ENCODE peak calls at places on chromosomes 6 and 20, in six cellular contexts. T, P, J, V, W and L are unnamed samples.

GRCh38 chr20:35697696-35698297 is 1.4 kb downstream of the NFS1 start:
- DNase-seq in P (no peak), T (no peak), J (no peak), W (no peak), V (no peak), L (no peak)

GRCh38 chr6:72422126-72422680 is 199.7 kb upstream of the KCNQ5 start:
- DNase-seq in T (peak; percentile 53), V (no peak), J (no peak), W (peak; percentile 99), P (no peak), L (no peak)

GRCh38 chr6:40997256-40997957 is 41.6 kb downstream of the UNC5CL start:
- DNase-seq in J (peak; percentile 88), V (peak; percentile 82), W (peak; percentile 9), T (peak; percentile 78), P (peak; percentile 88), L (peak; percentile 63)

GRCh38 chr6:148432405-148433195 is 90.0 kb downstream of the SASH1 start:
- DNase-seq in T (no peak), V (no peak), J (no peak), P (no peak), W (no peak), L (no peak)

GRCh38 chr6:39422273-39422672 is 99.8 kb upstream of the KCNK16 start:
- DNase-seq in V (no peak), T (no peak), J (no peak), W (no peak), P (no peak), L (no peak)

GRCh38 chr20:50339196-50339901 is 148.7 kb downstream of the CEBPB start:
- DNase-seq in W (no peak), P (no peak), J (peak; percentile 62), T (peak; percentile 69), V (no peak), L (no peak)

GRCh38 chr20:10637062-10637559 is 36.7 kb downstream of the JAG1 start:
- DNase-seq in P (no peak), T (peak; percentile 77), V (no peak), J (no peak), W (no peak), L (no peak)

GRCh38 chr6:89144358-89145041 is 1.4 kb upstream of the PM20D2 start:
- DNase-seq in P (no peak), V (no peak), T (no peak), W (no peak), J (no peak), L (no peak)

GRCh38 chr6:31627690-31628287 is 7.3 kb downstream of the PRRC2A start:
- DNase-seq in W (no peak), P (no peak), J (no peak), V (no peak), T (no peak), L (no peak)

GRCh38 chr6:157034433-157035230 is 257.5 kb downstream of the ARID1B start:
- DNase-seq in T (peak; percentile 72), J (peak; percentile 61), W (peak; percentile 74), P (no peak), V (no peak), L (no peak)

GRCh38 chr6:163255265-163255664 is 159.3 kb upstream of the QKI start:
- DNase-seq in V (no peak), T (no peak), P (no peak), J (no peak), W (no peak), L (no peak)
- H3K14ac ChIP-seq in V (no peak overlapping the region), T (no peak overlapping the region), P (no peak overlapping the region), J (no peak overlapping the region), W (no peak overlapping the region), L (no peak overlapping the region)

DNA sequence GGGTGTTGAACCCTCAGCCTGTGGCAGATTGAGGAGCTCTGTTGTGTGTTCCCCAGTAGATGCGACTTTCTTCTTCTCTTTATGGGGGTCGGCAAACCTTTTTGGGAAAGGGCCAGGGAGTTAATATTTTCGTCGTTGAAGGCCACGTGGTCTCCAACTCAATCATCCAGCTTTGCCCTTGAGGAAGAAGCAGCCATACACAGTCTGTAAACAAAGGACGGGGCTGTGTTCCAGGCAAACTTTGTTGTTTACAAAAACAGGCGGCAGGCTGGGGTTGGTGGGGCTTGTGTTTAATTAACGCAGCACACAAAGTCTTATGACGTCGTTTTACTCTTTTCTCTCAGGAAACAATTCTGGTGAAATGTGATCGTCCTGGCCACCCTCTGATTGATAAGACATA is 20.2 kb downstream of the KIF25 start:
- DNase-seq in T (no peak), V (no peak), P (no peak), J (peak; percentile 55), W (no peak), L (no peak)
- H3K14ac ChIP-seq in T (no peak overlapping the region), V (no peak overlapping the region), P (no peak overlapping the region), J (no peak overlapping the region), W (no peak overlapping the region), L (no peak overlapping the region)

GRCh38 chr20:51659491-51660050 is 108.6 kb downstream of the ATP9A start:
- DNase-seq in T (no peak), W (no peak), J (no peak), V (no peak), P (no peak), L (no peak)
- H3K14ac ChIP-seq in T (no peak overlapping the region), W (no peak overlapping the region), J (no peak overlapping the region), V (no peak overlapping the region), P (no peak overlapping the region), L (no peak overlapping the region)

DNA sequence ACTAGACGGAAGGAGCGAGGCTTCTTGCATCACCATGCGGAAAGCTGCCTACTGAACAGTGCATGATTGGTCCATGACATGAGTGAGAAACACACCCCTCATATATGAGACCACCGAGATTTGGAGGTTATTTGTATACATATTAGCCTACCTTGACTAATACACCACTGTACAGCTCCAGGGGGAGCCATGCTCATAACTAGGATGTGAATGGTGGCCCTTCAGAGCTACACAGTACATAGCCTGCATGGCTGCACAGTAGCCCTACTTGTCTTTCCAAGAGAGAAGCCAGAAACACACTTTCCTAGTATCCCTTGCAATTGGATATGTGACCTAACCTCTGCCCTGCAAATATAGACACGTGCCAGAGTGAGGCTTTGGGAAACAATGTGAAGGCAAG is 21.8 kb upstream of the MCUR1 start:
- DNase-seq in W (no peak), V (no peak), P (no peak), T (no peak), J (no peak), L (peak; percentile 16)
- H3K14ac ChIP-seq in W (no peak overlapping the region), V (no peak overlapping the region), P (no peak overlapping the region), T (no peak overlapping the region), J (no peak overlapping the region), L (no peak overlapping the region)

DNA sequence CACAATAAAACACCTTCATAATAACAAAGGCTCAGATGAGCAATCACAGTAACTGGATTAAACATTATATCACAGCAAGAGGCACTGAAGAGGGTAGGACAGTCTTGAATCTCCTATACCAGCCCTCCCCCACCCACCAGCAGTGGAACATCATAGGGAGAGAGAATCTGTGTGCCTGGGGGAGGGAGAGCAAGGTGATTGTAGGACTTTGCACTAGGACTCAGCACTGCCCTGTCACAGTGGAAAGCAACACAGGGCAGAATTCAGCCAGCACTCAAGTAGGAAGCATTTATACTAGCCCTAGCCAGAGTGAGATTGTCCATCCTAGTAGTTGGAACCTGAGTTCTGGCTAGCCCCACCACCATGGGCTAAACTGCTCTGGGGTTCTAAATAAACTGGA is 400.2 kb downstream of the HAO1 start:
- DNase-seq in V (no peak), J (no peak), P (no peak), W (no peak), T (no peak), L (no peak)
- H3K14ac ChIP-seq in V (no peak overlapping the region), J (no peak overlapping the region), P (no peak overlapping the region), W (no peak overlapping the region), T (no peak overlapping the region), L (no peak overlapping the region)

GRCh38 chr6:137956098-137956488 is 89.0 kb downstream of the TNFAIP3 start:
- DNase-seq in W (no peak), V (no peak), T (no peak), J (no peak), P (no peak), L (no peak)
- H3K14ac ChIP-seq in W (no peak overlapping the region), V (no peak overlapping the region), T (no peak overlapping the region), J (no peak overlapping the region), P (no peak overlapping the region), L (no peak overlapping the region)

GRCh38 chr6:97876711-97877110 is 593.7 kb upstream of the MMS22L start:
- DNase-seq in J (no peak), W (no peak), T (no peak), P (no peak), V (no peak), L (no peak)
- H3K14ac ChIP-seq in J (no peak overlapping the region), W (no peak overlapping the region), T (no peak overlapping the region), P (no peak overlapping the region), V (no peak overlapping the region), L (no peak overlapping the region)

GRCh38 chr20:55584964-55585363 is 420.4 kb downstream of the CBLN4 start:
- DNase-seq in J (no peak), W (no peak), T (no peak), V (no peak), P (no peak), L (no peak)
- H3K14ac ChIP-seq in J (no peak overlapping the region), W (no peak overlapping the region), T (no peak overlapping the region), V (no peak overlapping the region), P (no peak overlapping the region), L (no peak overlapping the region)

GRCh38 chr6:15981956-15982355 is 146.9 kb upstream of the MYLIP start:
- DNase-seq in T (no peak), W (no peak), V (no peak), P (no peak), J (no peak), L (no peak)
- H3K14ac ChIP-seq in T (no peak overlapping the region), W (no peak overlapping the region), V (no peak overlapping the region), P (no peak overlapping the region), J (no peak overlapping the region), L (no peak overlapping the region)